ENCODE peak calls at places on chromosomes 12 and 14, in eight cellular contexts. Q is stimulated activated CD8-positive, alpha-beta memory T cell treated with anti-CD3 and anti-CD28 coated beads, Interleukin-4, amount 100 ng/mL, for 24 hours; P is Caki2; R is nucleus accumbens; F is endothelial cell; A is HFFc6; B is activated naive CD4-positive, alpha-beta T cell treated with Interleukin-2 at 50 U/mL for 16 hours; V is progenitor cell of endocrine pancreas. Z is an unnamed sample.
A peak's percentile ranks its signal among the peaks of the same experiment; 100 is the strongest.

GRCh38 chr12:92927055-92927435 is 2.0 kb downstream of the EEA1 start:
- DNase-seq in Q (peak; percentile 31), P (no peak), R (peak; percentile 30), F (no peak), A (peak; percentile 66), B (peak; percentile 61), V (no peak), Z (no peak)

GRCh38 chr12:78403681-78404080 is 460.9 kb upstream of the SYT1 start:
- DNase-seq in Q (no peak), P (no peak), R (no peak), F (no peak), A (no peak), B (no peak), V (no peak), Z (no peak)

GRCh38 chr12:56645201-56645716 is 525 bp downstream of the ATP5F1B start:
- DNase-seq in Q (no peak), P (peak; percentile 23), R (peak; percentile 1), F (peak; percentile 17), A (no peak), B (no peak), V (peak; percentile 40), Z (no peak)

GRCh38 chr12:2960432-2960956 is 1.3 kb downstream of the TEAD4 start:
- DNase-seq in Q (no peak), P (peak; percentile 29), R (no peak), F (peak; percentile 22), A (peak; percentile 63), B (peak; percentile 9), V (no peak), Z (no peak)

GRCh38 chr12:42589465-42590323 is at the start of gene PRICKLE1:
- DNase-seq in Q (peak; percentile 5), P (peak; percentile 69), R (no peak), F (peak; percentile 65), A (no peak), B (peak; percentile 12), V (peak; percentile 40), Z (no peak)

GRCh38 chr14:104433401-104434213 is 146.0 kb upstream of the C14orf180 start:
- DNase-seq in Q (no peak), P (no peak), R (no peak), F (no peak), A (no peak), B (no peak), V (no peak), Z (no peak)

GRCh38 chr12:27999521-27999920 is 27.0 kb upstream of the PTHLH start:
- DNase-seq in Q (no peak), P (no peak), R (no peak), F (no peak), A (peak; percentile 72), B (no peak), V (no peak), Z (no peak)

GRCh38 chr14:99612737-99613330 is 8.8 kb upstream of the CCDC85C start:
- DNase-seq in Q (no peak), P (no peak), R (no peak), F (no peak), A (peak; percentile 40), B (no peak), V (no peak), Z (no peak)

GRCh38 chr12:60522684-60523083 is 926.9 kb downstream of the SLC16A7 start:
- DNase-seq in Q (no peak), P (no peak), R (no peak), F (no peak), A (no peak), B (no peak), V (no peak), Z (no peak)

GRCh38 chr12:33830070-33830469 is 192.2 kb upstream of the ALG10 start:
- DNase-seq in Q (no peak), P (no peak), R (no peak), F (no peak), A (no peak), B (no peak), V (no peak), Z (no peak)

GRCh38 chr14:60655114-60655897 is 6.0 kb upstream of the SIX1 start:
- DNase-seq in Q (no peak), P (no peak), R (no peak), F (no peak), A (no peak), B (no peak), V (no peak), Z (no peak)

GRCh38 chr12:12240671-12241345 is 26.0 kb downstream of the LRP6 start:
- DNase-seq in Q (no peak), P (no peak), R (peak; percentile 24), F (no peak), A (no peak), B (no peak), V (no peak), Z (no peak)

GRCh38 chr14:70987042-70987441 is 79.8 kb downstream of the PCNX1 start:
- DNase-seq in Q (no peak), P (no peak), R (no peak), F (no peak), A (no peak), B (no peak), V (no peak), Z (no peak)